ENCODE peak calls at places on chromosomes 16 and 17, in five cellular contexts. One of them, this sample, is unnamed. For H3K4me1, the result is how much of the 10 kb centered on the place peaks cover.

GRCh38 chr17:76633628-76634328 is 9.8 kb downstream of the ST6GALNAC1 start:
- DNase-seq in tibial nerve: no peak
- DNase-seq in ovary: no peak
- DNase-seq in stomach: no peak
- DNase-seq in CD8-positive, alpha-beta T cell: no peak
- DNase-seq in this sample: no peak

GRCh38 chr17:65495255-65496060 is 66.0 kb downstream of the AXIN2 start:
- DNase-seq in ovary: no peak
- DNase-seq in tibial nerve: no peak
- DNase-seq in stomach: no peak
- DNase-seq in CD8-positive, alpha-beta T cell: no peak
- DNase-seq in this sample: no peak

GRCh38 chr17:80962356-80963329 is 29.0 kb upstream of the CHMP6 start:
- DNase-seq in tibial nerve: no peak
- DNase-seq in CD8-positive, alpha-beta T cell: no peak
- DNase-seq in ovary: peak
- DNase-seq in stomach: no peak
- DNase-seq in this sample: no peak

GRCh38 chr17:2986925-2987324 is 76.5 kb downstream of the OR1D5 start:
- DNase-seq in tibial nerve: no peak
- DNase-seq in stomach: no peak
- DNase-seq in CD8-positive, alpha-beta T cell: no peak
- DNase-seq in ovary: no peak
- DNase-seq in this sample: no peak

GRCh38 chr17:15922586-15922985 is 22.3 kb upstream of the ADORA2B start:
- DNase-seq in stomach: no peak
- DNase-seq in CD8-positive, alpha-beta T cell: no peak
- DNase-seq in tibial nerve: no peak
- DNase-seq in ovary: no peak
- DNase-seq in this sample: no peak

GRCh38 chr17:1736348-1737281 is 6.1 kb upstream of the SERPINF2 start:
- DNase-seq in stomach: peak
- DNase-seq in ovary: peak
- DNase-seq in tibial nerve: peak
- DNase-seq in CD8-positive, alpha-beta T cell: no peak
- DNase-seq in this sample: peak

GRCh38 chr17:60514053-60514452 is 12.0 kb downstream of the APPBP2 start:
- DNase-seq in CD8-positive, alpha-beta T cell: no peak
- DNase-seq in stomach: no peak
- DNase-seq in tibial nerve: no peak
- DNase-seq in ovary: no peak
- DNase-seq in this sample: no peak

GRCh38 chr17:52235416-52235960 is 77.0 kb upstream of the CA10 start:
- DNase-seq in stomach: no peak
- DNase-seq in CD8-positive, alpha-beta T cell: no peak
- DNase-seq in tibial nerve: no peak
- DNase-seq in ovary: no peak
- DNase-seq in this sample: no peak

GRCh38 chr16:66427451-66427860 is 361 bp downstream of the BEAN1 start:
- DNase-seq in ovary: no peak
- DNase-seq in tibial nerve: no peak
- DNase-seq in CD8-positive, alpha-beta T cell: no peak
- DNase-seq in stomach: no peak
- DNase-seq in this sample: no peak

GRCh38 chr17:17362531-17362930 is 59.4 kb downstream of the NT5M start:
- DNase-seq in stomach: no peak
- DNase-seq in CD8-positive, alpha-beta T cell: no peak
- DNase-seq in tibial nerve: no peak
- DNase-seq in ovary: no peak
- DNase-seq in this sample: no peak

GRCh38 chr16:851209-851810 is 50.8 kb upstream of the GNG13 start:
- DNase-seq in tibial nerve: no peak
- DNase-seq in CD8-positive, alpha-beta T cell: no peak
- DNase-seq in stomach: no peak
- DNase-seq in ovary: no peak
- DNase-seq in this sample: no peak

GRCh38 chr16:67000384-67001158 is 12.2 kb downstream of the CES4A start:
- DNase-seq in CD8-positive, alpha-beta T cell: peak
- DNase-seq in ovary: peak
- DNase-seq in stomach: peak
- DNase-seq in tibial nerve: peak
- DNase-seq in this sample: peak

GRCh38 chr16:56742030-56742984 is 12.4 kb downstream of the NUP93 start:
- DNase-seq in stomach: no peak
- DNase-seq in tibial nerve: no peak
- DNase-seq in ovary: no peak
- DNase-seq in CD8-positive, alpha-beta T cell: no peak
- DNase-seq in this sample: no peak

GRCh38 chr17:63523256-63523869 is at the start of gene KCNH6:
- DNase-seq in stomach: no peak
- DNase-seq in tibial nerve: no peak
- DNase-seq in CD8-positive, alpha-beta T cell: no peak
- DNase-seq in ovary: no peak
- DNase-seq in this sample: no peak

GRCh38 chr16:89841275-89841674 is 13.0 kb downstream of the SPIRE2 start:
- DNase-seq in ovary: no peak
- DNase-seq in tibial nerve: no peak
- DNase-seq in CD8-positive, alpha-beta T cell: peak
- DNase-seq in stomach: no peak
- DNase-seq in this sample: no peak

GRCh38 chr17:43403846-43404245 is 5.1 kb downstream of the ARL4D start:
- DNase-seq in ovary: no peak
- DNase-seq in stomach: no peak
- DNase-seq in CD8-positive, alpha-beta T cell: no peak
- DNase-seq in tibial nerve: no peak
- DNase-seq in this sample: no peak

GRCh38 chr16:57045694-57046381 is 46.5 kb upstream of the CPNE2 start:
- DNase-seq in stomach: peak
- DNase-seq in tibial nerve: peak
- DNase-seq in CD8-positive, alpha-beta T cell: peak
- DNase-seq in ovary: peak
- DNase-seq in this sample: peak

GRCh38 chr17:75182569-75183436 is at the start of gene SUMO2:
- DNase-seq in stomach: peak
- DNase-seq in ovary: peak
- DNase-seq in CD8-positive, alpha-beta T cell: peak
- DNase-seq in tibial nerve: peak
- DNase-seq in this sample: peak
- TF ChIP-seq CTCF in stomach: no peak
- TF ChIP-seq CTCF in ovary: peak
- TF ChIP-seq CTCF in CD8-positive, alpha-beta T cell: no peak
- TF ChIP-seq CTCF in tibial nerve: peak
- TF ChIP-seq CTCF in this sample: peak

GRCh38 chr17:45307290-45308015 is 9.4 kb downstream of the MAP3K14 start:
- DNase-seq in tibial nerve: peak
- DNase-seq in CD8-positive, alpha-beta T cell: no peak
- DNase-seq in ovary: peak
- DNase-seq in stomach: no peak
- DNase-seq in this sample: no peak

GRCh38 chr17:45308016-45308365 is 8.8 kb downstream of the MAP3K14 start:
- DNase-seq in ovary: no peak
- DNase-seq in stomach: no peak
- DNase-seq in CD8-positive, alpha-beta T cell: no peak
- DNase-seq in tibial nerve: no peak
- DNase-seq in this sample: no peak

GRCh38 chr17:45306623-45307022 is 10.2 kb downstream of the MAP3K14 start:
- DNase-seq in tibial nerve: no peak
- DNase-seq in stomach: no peak
- DNase-seq in ovary: no peak
- DNase-seq in CD8-positive, alpha-beta T cell: no peak
- DNase-seq in this sample: no peak

GRCh38 chr17:45305532-45306087 is 11.2 kb downstream of the MAP3K14 start:
- DNase-seq in ovary: no peak
- DNase-seq in tibial nerve: no peak
- DNase-seq in stomach: no peak
- DNase-seq in CD8-positive, alpha-beta T cell: no peak
- DNase-seq in this sample: no peak

DNA sequence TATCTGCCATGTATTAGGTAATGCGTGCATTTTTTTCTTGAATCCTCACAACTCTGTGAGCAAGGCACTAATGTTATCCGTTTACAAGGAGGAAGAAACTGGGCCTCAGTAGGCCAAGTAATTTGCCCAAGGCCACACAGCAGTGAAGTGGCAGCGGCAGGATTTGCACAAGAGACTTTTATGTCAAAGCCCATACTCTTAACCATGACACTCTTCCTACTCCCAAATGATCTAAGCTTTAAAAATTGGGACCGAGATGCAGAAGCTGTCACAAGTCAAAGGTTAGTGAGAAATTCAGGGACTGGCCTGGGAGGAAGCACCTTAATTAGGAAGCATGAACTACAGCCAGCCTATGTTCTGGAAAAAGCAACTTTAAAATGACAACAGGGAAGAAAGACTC is 10.7 kb downstream of the MAP3K14 start:
- DNase-seq in ovary: no peak
- DNase-seq in tibial nerve: no peak
- DNase-seq in CD8-positive, alpha-beta T cell: no peak
- DNase-seq in stomach: no peak
- DNase-seq in this sample: no peak
- H3K4me1 ChIP-seq in ovary: under half
- H3K4me1 ChIP-seq in tibial nerve: under half
- H3K4me1 ChIP-seq in CD8-positive, alpha-beta T cell: half or more
- H3K4me1 ChIP-seq in stomach: half or more
- H3K4me1 ChIP-seq in this sample: half or more

GRCh38 chr17:28718990-28719433 is 773 bp upstream of the RPL23A start:
- DNase-seq in ovary: no peak
- DNase-seq in stomach: no peak
- DNase-seq in tibial nerve: no peak
- DNase-seq in CD8-positive, alpha-beta T cell: no peak
- DNase-seq in this sample: no peak

GRCh38 chr17:28715217-28715616 is 2.5 kb downstream of the RAB34 start:
- DNase-seq in CD8-positive, alpha-beta T cell: no peak
- DNase-seq in ovary: no peak
- DNase-seq in stomach: no peak
- DNase-seq in tibial nerve: no peak
- DNase-seq in this sample: no peak

GRCh38 chr17:28718317-28718672 is 627 bp upstream of the RAB34 start:
- DNase-seq in tibial nerve: no peak
- DNase-seq in CD8-positive, alpha-beta T cell: no peak
- DNase-seq in ovary: no peak
- DNase-seq in stomach: no peak
- DNase-seq in this sample: no peak

GRCh38 chr17:28716740-28717577 is 709 bp downstream of the RAB34 start:
- DNase-seq in tibial nerve: no peak
- DNase-seq in ovary: peak
- DNase-seq in stomach: no peak
- DNase-seq in CD8-positive, alpha-beta T cell: peak
- DNase-seq in this sample: peak

DNA sequence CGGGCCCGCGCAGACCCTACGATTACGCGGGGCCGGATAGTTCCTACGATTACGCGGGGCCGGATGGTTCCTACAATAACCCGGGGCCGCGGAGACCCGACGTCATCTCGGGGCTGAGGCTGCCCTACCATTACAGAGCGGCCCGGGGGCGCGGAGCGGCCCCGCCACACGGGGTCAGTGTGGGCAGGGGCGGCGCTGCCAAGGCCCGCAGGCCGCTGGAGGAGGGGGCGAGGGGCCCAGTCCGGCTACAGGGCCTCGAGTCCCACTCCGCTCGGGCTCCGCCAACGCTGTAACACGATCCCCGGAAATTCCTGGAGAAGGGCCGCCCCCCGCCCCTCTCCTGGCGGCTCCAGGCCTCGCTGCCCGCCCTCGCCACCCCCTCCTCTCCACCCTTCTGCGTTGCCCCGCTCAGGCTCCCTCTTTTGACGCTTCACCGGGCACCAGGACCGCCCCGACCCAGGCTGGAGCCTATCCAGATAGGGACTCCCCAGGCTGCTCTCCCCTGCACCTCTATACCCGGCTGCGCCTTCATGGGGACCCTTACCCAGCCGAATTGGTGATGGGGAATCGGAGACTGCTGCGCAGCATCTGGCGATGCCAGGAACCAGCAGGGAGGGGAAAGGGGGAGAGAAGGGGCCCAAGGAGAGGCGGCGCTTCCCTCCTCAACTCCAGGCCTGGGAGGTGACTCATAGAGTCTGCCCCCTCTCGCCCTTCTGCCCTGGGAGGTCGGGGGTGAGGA is at the start of gene RAB34:
- DNase-seq in stomach: peak
- DNase-seq in ovary: peak
- DNase-seq in tibial nerve: peak
- DNase-seq in CD8-positive, alpha-beta T cell: peak
- DNase-seq in this sample: peak
- TF ChIP-seq CTCF in stomach: no peak
- TF ChIP-seq CTCF in ovary: peak
- TF ChIP-seq CTCF in tibial nerve: peak
- TF ChIP-seq CTCF in CD8-positive, alpha-beta T cell: no peak
- TF ChIP-seq CTCF in this sample: peak

GRCh38 chr17:34242553-34242952 is 12.5 kb upstream of the CCL2 start:
- DNase-seq in CD8-positive, alpha-beta T cell: no peak
- DNase-seq in tibial nerve: no peak
- DNase-seq in ovary: no peak
- DNase-seq in stomach: no peak
- DNase-seq in this sample: no peak
- H3K4me1 ChIP-seq in CD8-positive, alpha-beta T cell: under half
- H3K4me1 ChIP-seq in tibial nerve: under half
- H3K4me1 ChIP-seq in ovary: under half
- H3K4me1 ChIP-seq in stomach: half or more
- H3K4me1 ChIP-seq in this sample: under half

GRCh38 chr17:67559381-67559966 is 158.3 kb upstream of the NOL11 start:
- DNase-seq in ovary: no peak
- DNase-seq in stomach: no peak
- DNase-seq in tibial nerve: no peak
- DNase-seq in CD8-positive, alpha-beta T cell: no peak
- DNase-seq in this sample: no peak
- TF ChIP-seq CTCF in ovary: no peak
- TF ChIP-seq CTCF in stomach: peak
- TF ChIP-seq CTCF in tibial nerve: no peak
- TF ChIP-seq CTCF in CD8-positive, alpha-beta T cell: no peak
- TF ChIP-seq CTCF in this sample: no peak

GRCh38 chr17:78739331-78739853 is 42.7 kb downstream of the CYTH1 start:
- DNase-seq in ovary: no peak
- DNase-seq in tibial nerve: no peak
- DNase-seq in CD8-positive, alpha-beta T cell: no peak
- DNase-seq in stomach: no peak
- DNase-seq in this sample: no peak

GRCh38 chr17:78745407-78746088 is 36.5 kb downstream of the CYTH1 start:
- DNase-seq in stomach: no peak
- DNase-seq in tibial nerve: peak
- DNase-seq in CD8-positive, alpha-beta T cell: peak
- DNase-seq in ovary: no peak
- DNase-seq in this sample: no peak

GRCh38 chr17:78741644-78742284 is 40.3 kb downstream of the CYTH1 start:
- DNase-seq in tibial nerve: no peak
- DNase-seq in CD8-positive, alpha-beta T cell: no peak
- DNase-seq in ovary: no peak
- DNase-seq in stomach: no peak
- DNase-seq in this sample: no peak

GRCh38 chr17:78746263-78746948 is 35.7 kb downstream of the CYTH1 start:
- DNase-seq in ovary: no peak
- DNase-seq in tibial nerve: no peak
- DNase-seq in stomach: no peak
- DNase-seq in CD8-positive, alpha-beta T cell: no peak
- DNase-seq in this sample: no peak

GRCh38 chr17:78742901-78743300 is 39.2 kb downstream of the CYTH1 start:
- DNase-seq in tibial nerve: no peak
- DNase-seq in ovary: no peak
- DNase-seq in CD8-positive, alpha-beta T cell: no peak
- DNase-seq in stomach: no peak
- DNase-seq in this sample: no peak
- H3K4me1 ChIP-seq in tibial nerve: under half
- H3K4me1 ChIP-seq in ovary: under half
- H3K4me1 ChIP-seq in CD8-positive, alpha-beta T cell: half or more
- H3K4me1 ChIP-seq in stomach: half or more
- H3K4me1 ChIP-seq in this sample: half or more

GRCh38 chr16:74716355-74716754 is 15.7 kb upstream of the MLKL start:
- DNase-seq in tibial nerve: no peak
- DNase-seq in CD8-positive, alpha-beta T cell: no peak
- DNase-seq in ovary: no peak
- DNase-seq in stomach: no peak
- DNase-seq in this sample: no peak
- TF ChIP-seq CTCF in tibial nerve: no peak
- TF ChIP-seq CTCF in CD8-positive, alpha-beta T cell: no peak
- TF ChIP-seq CTCF in ovary: no peak
- TF ChIP-seq CTCF in stomach: no peak
- TF ChIP-seq CTCF in this sample: no peak

This sample was measured in psoas muscle.